ENCODE peak calls at places on chromosomes 13 and 19, in eight cellular contexts. B is H9, T is ascending aorta, G is fibroblast of lung, W is osteoblast, V is bronchial epithelial cell, O is upper lobe of right lung, C is heart right ventricle. K is an unnamed sample. For H3K27me3, the result is how much of the 10 kb centered on the place peaks cover.

GRCh38 chr13:44244288-44244687 is 129.3 kb upstream of the SERP2 start:
- DNase-seq in B (no peak), T (no peak), G (peak), W (no peak), V (no peak), O (no peak), C (no peak), K (no peak)

GRCh38 chr19:789473-790052 is 7.7 kb upstream of the PTBP1 start:
- DNase-seq in B (peak), T (no peak), G (no peak), W (peak), V (no peak), O (no peak), C (peak), K (no peak)

GRCh38 chr13:92775631-92776030 is 451.0 kb upstream of the GPC6 start:
- DNase-seq in B (no peak), T (no peak), G (no peak), W (no peak), V (no peak), O (no peak), C (no peak), K (no peak)

GRCh38 chr19:14058182-14059092 is 3.4 kb downstream of the PALM3 start:
- DNase-seq in B (no peak), T (no peak), G (no peak), W (peak), V (no peak), O (no peak), C (no peak), K (no peak)

GRCh38 chr19:19329199-19329598 is 8.6 kb downstream of the MAU2 start:
- DNase-seq in B (no peak), T (no peak), G (no peak), W (no peak), V (no peak), O (no peak), C (no peak), K (no peak)

GRCh38 chr19:55882626-55883025 is 46.3 kb downstream of the NLRP4 start:
- DNase-seq in B (no peak), T (no peak), G (no peak), W (no peak), V (no peak), O (no peak), C (no peak), K (no peak)

GRCh38 chr13:41060723-41061074 is 610 bp upstream of the WBP4 start:
- DNase-seq in B (peak), T (peak), G (peak), W (peak), V (peak), O (peak), C (peak), K (peak)

GRCh38 chr19:40530091-40530901 is 46.4 kb upstream of the SHKBP1 start:
- DNase-seq in B (peak), T (no peak), G (no peak), W (peak), V (no peak), O (no peak), C (peak), K (peak)

GRCh38 chr19:11480081-11480926 is 542 bp downstream of the ELAVL3 start:
- DNase-seq in B (no peak), T (no peak), G (no peak), W (peak), V (no peak), O (no peak), C (no peak), K (no peak)

GRCh38 chr19:2495651-2496316 is 19.9 kb downstream of the GADD45B start:
- DNase-seq in B (no peak), T (no peak), G (no peak), W (peak), V (no peak), O (no peak), C (peak), K (no peak)

GRCh38 chr13:91058066-91058465 is 289.4 kb upstream of the MIR17HG start:
- DNase-seq in B (peak), T (no peak), G (peak), W (no peak), V (peak), O (no peak), C (no peak), K (no peak)

GRCh38 chr19:43789029-43789428 is 8.3 kb upstream of the KCNN4 start:
- DNase-seq in B (no peak), T (no peak), G (peak), W (peak), V (peak), O (no peak), C (no peak), K (peak)

GRCh38 chr19:33906578-33907335 is 110.1 kb downstream of the KCTD15 start:
- DNase-seq in B (peak), T (no peak), G (peak), W (peak), V (peak), O (peak), C (peak), K (no peak)

GRCh38 chr19:58229255-58229639 is 533 bp downstream of the ZNF544 start:
- DNase-seq in B (peak), T (no peak), G (peak), W (no peak), V (peak), O (no peak), C (no peak), K (no peak)

GRCh38 chr13:98534821-98535220 is 42.1 kb downstream of the STK24 start:
- DNase-seq in B (no peak), T (no peak), G (no peak), W (no peak), V (peak), O (no peak), C (no peak), K (no peak)

GRCh38 chr13:98533912-98534311 is 43.0 kb downstream of the STK24 start:
- DNase-seq in B (no peak), T (no peak), G (no peak), W (no peak), V (no peak), O (no peak), C (no peak), K (no peak)

GRCh38 chr13:98537306-98537705 is 39.6 kb downstream of the STK24 start:
- DNase-seq in B (no peak), T (no peak), G (no peak), W (no peak), V (no peak), O (peak), C (no peak), K (no peak)

GRCh38 chr13:98536729-98537128 is 40.2 kb downstream of the STK24 start:
- DNase-seq in B (no peak), T (no peak), G (no peak), W (no peak), V (no peak), O (peak), C (no peak), K (no peak)

GRCh38 chr13:98535501-98536357 is 41.2 kb downstream of the STK24 start:
- DNase-seq in B (no peak), T (no peak), G (no peak), W (no peak), V (peak), O (no peak), C (no peak), K (no peak)
- H3K27me3 ChIP-seq in B (under half), T (under half), G (under half), W (under half), V (under half), O (under half), C (under half), K (under half)

DNA sequence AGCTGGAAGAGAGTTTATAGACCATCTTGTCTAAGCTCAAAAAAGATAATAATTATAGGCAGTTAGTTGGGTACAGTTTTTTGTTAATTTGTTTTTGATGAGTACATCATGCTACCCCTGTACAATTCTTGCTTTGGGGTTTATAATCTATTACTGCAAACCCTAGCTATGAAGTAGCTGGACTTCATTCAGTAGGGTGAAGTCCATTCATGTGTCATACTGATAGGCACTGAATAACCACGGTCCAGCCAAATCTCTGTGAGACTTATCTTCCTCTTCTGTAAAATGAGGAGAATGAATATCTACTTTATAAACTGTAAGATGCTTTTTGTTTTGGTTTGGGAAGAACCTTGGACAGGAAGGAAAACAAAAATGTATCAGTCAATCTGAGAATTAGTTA is 19.5 kb downstream of the SLC46A3 start:
- DNase-seq in B (no peak), T (no peak), G (no peak), W (no peak), V (no peak), O (no peak), C (no peak), K (no peak)
- H3K27me3 ChIP-seq in B (under half), T (under half), G (under half), W (under half), V (under half), O (under half), C (under half), K (under half)

GRCh38 chr13:97726664-97727235 is 226.7 kb upstream of the IPO5 start:
- DNase-seq in B (no peak), T (no peak), G (no peak), W (peak), V (peak), O (no peak), C (no peak), K (no peak)
- H3K27me3 ChIP-seq in B (under half), T (under half), G (under half), W (under half), V (under half), O (under half), C (under half), K (under half)

GRCh38 chr19:35845215-35846037 is 6.9 kb downstream of the NPHS1 start:
- DNase-seq in B (peak), T (no peak), G (no peak), W (peak), V (peak), O (no peak), C (no peak), K (peak)
- H3K27me3 ChIP-seq in B (under half), T (under half), G (under half), W (under half), V (under half), O (half or more), C (half or more), K (under half)

GRCh38 chr13:106522898-106523525 is 12.4 kb downstream of the EFNB2 start:
- DNase-seq in B (no peak), T (no peak), G (peak), W (no peak), V (peak), O (no peak), C (no peak), K (no peak)
- H3K27me3 ChIP-seq in B (under half), T (under half), G (under half), W (under half), V (under half), O (under half), C (under half), K (under half)

GRCh38 chr19:3790209-3790734 is 4.1 kb upstream of the MATK start:
- DNase-seq in B (peak), T (no peak), G (no peak), W (peak), V (no peak), O (no peak), C (no peak), K (no peak)
- H3K27me3 ChIP-seq in B (under half), T (under half), G (under half), W (under half), V (under half), O (under half), C (under half), K (under half)

GRCh38 chr13:75365724-75366173 is 116.2 kb downstream of the TBC1D4 start:
- DNase-seq in B (no peak), T (no peak), G (peak), W (peak), V (peak), O (no peak), C (no peak), K (no peak)
- H3K27me3 ChIP-seq in B (under half), T (under half), G (under half), W (under half), V (under half), O (under half), C (under half), K (under half)

DNA sequence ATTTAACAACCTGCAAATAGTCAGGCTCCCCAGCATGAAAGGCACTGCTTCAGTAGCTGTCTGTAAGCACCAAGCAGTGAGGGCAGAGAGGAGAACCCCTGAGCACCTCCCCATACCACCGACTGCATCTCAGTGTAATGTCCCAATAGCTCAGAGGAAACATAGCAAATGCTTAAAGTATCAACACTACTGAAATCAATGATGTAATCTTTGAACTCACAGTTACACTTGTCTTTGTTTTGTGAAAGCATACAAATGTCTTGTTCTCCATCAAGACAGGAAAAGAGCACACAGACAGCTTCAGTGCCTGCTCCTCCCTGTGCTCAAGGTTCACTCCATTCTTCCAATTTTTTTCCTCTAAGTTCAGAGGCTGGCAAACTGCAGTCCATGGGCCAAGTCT is 94.7 kb downstream of the IRS2 start:
- DNase-seq in B (no peak), T (no peak), G (no peak), W (no peak), V (no peak), O (no peak), C (no peak), K (no peak)
- H3K27me3 ChIP-seq in B (under half), T (under half), G (under half), W (under half), V (under half), O (under half), C (under half), K (under half)

K was measured in HAP-1.